ENCODE peak calls at places on chromosome 20, in seven cellular contexts. M is HCT116, J is SK-N-SH, Z is HepG2, U is H1, W is K562, R is GM12878. B is an unnamed sample.

GRCh38 chr20:53608456-53609413 is 15.1 kb upstream of the ZNF217 start:
- DNase-seq in Z (no peak), W (peak), J (no peak), M (no peak), U (peak), R (no peak), B (no peak)

GRCh38 chr20:46558511-46558959 is 8.1 kb upstream of the OCSTAMP start:
- DNase-seq in U (no peak), J (no peak), W (no peak), M (no peak), Z (peak), R (no peak), B (no peak)

GRCh38 chr20:23114018-23114417 is 27.9 kb upstream of the CD93 start:
- DNase-seq in J (no peak), W (no peak), U (no peak), R (no peak), M (no peak), Z (no peak), B (no peak)

GRCh38 chr20:13649548-13649947 is 10.8 kb upstream of the TASP1 start:
- DNase-seq in W (no peak), R (no peak), J (peak), Z (no peak), M (no peak), U (peak), B (no peak)

GRCh38 chr20:5722927-5723326 is 27.3 kb upstream of the SHLD1 start:
- DNase-seq in M (no peak), R (no peak), J (no peak), Z (no peak), U (no peak), W (no peak), B (no peak)

GRCh38 chr20:20277772-20278382 is 90.0 kb upstream of the INSM1 start:
- DNase-seq in M (no peak), Z (no peak), J (no peak), R (no peak), W (no peak), U (no peak), B (no peak)

GRCh38 chr20:48921168-48921882 is at the start of gene ARFGEF2:
- DNase-seq in W (peak), U (peak), M (peak), Z (peak), J (peak), R (peak), B (peak)

GRCh38 chr20:45817652-45818194 is 5.3 kb downstream of the UBE2C start:
- DNase-seq in M (no peak), R (no peak), J (no peak), Z (no peak), U (no peak), W (no peak), B (no peak)

GRCh38 chr20:57879437-57880115 is 169.8 kb upstream of the PMEPA1 start:
- DNase-seq in M (no peak), J (no peak), Z (no peak), R (no peak), W (no peak), U (no peak), B (no peak)

GRCh38 chr20:38875170-38875993 is 50.8 kb upstream of the FAM83D start:
- DNase-seq in J (peak), M (no peak), Z (no peak), W (peak), U (no peak), R (peak), B (no peak)

GRCh38 chr20:53839423-53840176 is 230.8 kb downstream of the BCAS1 start:
- DNase-seq in U (no peak), W (no peak), M (no peak), J (no peak), Z (no peak), R (peak), B (peak)

GRCh38 chr20:53706511-53707031 is 112.9 kb upstream of the ZNF217 start:
- DNase-seq in R (peak), W (no peak), J (no peak), U (no peak), M (no peak), Z (no peak), B (no peak)

DNA sequence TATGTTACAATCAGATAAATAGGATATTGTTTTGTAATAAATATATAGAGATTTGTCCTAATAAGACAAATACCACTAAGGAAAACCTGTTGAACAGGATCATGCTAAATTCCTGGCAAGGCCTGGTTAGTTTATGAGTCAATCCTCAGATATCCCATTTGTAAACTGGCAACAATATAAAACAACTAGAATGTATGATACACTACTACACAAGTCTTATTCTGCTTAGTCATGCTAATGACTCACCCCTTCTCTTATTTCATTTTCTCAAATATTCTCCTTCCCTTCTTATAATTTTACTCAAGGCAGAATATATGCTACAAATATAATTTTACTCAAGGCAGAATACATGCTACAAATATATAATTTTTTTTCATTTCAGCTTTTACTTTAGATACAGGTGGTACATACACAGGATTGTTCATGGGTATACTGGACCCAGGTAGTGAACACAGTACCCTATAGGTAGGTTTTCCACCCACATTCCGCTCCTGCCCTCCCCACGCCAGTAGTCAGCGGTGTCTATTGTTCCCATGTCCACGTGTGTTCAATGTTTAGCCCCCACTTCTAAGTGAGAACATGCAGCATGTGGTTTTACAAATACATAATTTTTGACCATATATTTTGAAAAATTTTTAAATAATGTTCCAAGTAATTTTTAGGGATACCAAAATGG is 6.3 kb downstream of the OSER1 start:
- DNase-seq in M (peak), W (peak), U (no peak), Z (no peak), R (no peak), J (no peak), B (peak)
- TF ChIP-seq JUND in M (peak), W (peak), U (no peak), Z (no peak), R (no peak), J (peak), B (peak)

GRCh38 chr20:50333856-50334255 is 143.2 kb downstream of the CEBPB start:
- DNase-seq in M (no peak), Z (no peak), W (no peak), J (no peak), U (no peak), R (no peak), B (no peak)
- TF ChIP-seq JUND in M (no peak), Z (no peak), W (no peak), J (no peak), U (no peak), R (no peak), B (no peak)

DNA sequence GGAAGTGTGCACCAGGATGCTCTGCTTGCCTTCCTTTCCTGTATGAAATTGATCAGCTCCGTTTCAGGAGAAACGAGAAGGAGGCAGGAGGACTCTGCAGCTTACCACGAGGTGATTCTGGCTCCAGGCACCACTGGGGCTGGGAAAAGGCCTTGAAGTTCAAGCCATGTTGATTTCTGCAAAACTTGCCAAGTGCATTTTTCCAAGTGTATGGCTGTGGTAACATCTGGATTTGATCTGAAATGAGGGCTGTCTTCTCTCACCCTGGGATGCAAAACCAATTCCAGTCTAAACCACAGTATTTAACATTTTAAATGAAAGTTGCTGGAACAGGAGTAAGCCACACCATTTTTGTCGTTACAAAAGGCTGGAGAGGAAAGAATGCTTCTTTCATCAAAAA is 36.1 kb upstream of the FAM210B start:
- DNase-seq in R (no peak), Z (no peak), U (no peak), W (no peak), J (no peak), M (no peak), B (no peak)
- TF ChIP-seq JUND in R (no peak), Z (no peak), U (no peak), W (no peak), J (no peak), M (no peak), B (no peak)

GRCh38 chr20:62323146-62323979 is 20.6 kb downstream of the ADRM1 start:
- DNase-seq in R (no peak), U (no peak), J (no peak), Z (no peak), W (no peak), M (no peak), B (no peak)
- TF ChIP-seq JUND in R (no peak), U (no peak), J (no peak), Z (no peak), W (no peak), M (no peak), B (no peak)

DNA sequence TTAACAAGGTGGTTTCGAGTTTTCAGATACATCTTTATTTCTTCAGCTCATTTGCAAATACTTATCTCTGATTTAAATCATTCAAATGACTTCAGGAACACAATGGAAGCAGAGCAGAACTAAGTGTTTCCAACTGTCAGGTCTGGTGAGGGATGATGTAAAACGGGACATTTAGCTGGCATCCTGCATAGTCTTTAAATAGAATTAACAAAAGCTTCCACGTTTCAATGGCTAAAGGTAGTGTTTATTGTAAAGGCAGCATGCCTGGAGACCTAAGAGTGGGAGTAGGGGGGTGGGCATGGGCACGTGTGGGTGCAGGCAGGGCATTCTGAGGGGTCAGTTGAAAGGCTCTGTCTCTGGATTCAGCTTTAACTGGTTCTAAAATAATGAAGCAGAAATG is 174.8 kb downstream of the PLCB1 start:
- DNase-seq in R (no peak), Z (no peak), J (peak), U (no peak), M (no peak), W (no peak), B (no peak)
- TF ChIP-seq JUND in R (no peak), Z (no peak), J (no peak), U (no peak), M (no peak), W (no peak), B (no peak)

DNA sequence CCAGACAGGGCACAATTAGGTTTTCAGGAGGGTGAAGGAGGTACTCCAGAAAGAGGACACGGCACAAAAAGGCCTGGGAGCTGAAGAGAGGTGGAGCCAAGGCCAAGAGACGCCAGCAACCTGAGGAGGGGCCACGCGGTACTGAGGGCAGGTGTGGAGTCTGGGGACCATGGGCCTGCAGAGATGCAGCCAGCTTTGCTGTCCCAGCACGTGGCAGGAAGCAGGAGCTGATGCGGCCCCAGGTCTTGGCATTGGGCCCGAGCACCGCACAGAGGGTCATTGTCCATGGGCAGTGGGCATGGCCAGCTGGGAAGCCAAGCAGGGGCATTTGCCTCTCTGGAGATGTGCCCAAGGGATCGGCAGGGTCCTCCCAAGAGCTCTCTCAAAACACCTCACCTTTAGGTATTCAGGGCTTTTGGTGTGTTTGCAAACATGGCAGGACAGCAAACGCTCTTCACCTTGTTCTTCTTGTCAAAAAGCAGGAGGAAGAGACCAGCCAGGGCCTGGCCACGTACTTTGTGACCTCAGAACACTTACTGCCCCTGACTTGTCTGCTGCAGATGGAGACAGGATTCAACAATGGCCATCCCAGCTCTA is 1.4 kb upstream of the BPIFB1 start:
- DNase-seq in J (no peak), W (no peak), M (no peak), Z (no peak), U (no peak), R (no peak), B (no peak)
- TF ChIP-seq JUND in J (no peak), W (no peak), M (no peak), Z (no peak), U (no peak), R (no peak), B (no peak)

GRCh38 chr20:64152906-64153305 is 11.3 kb upstream of the MYT1 start:
- DNase-seq in J (no peak), Z (no peak), U (no peak), W (no peak), R (no peak), M (no peak), B (no peak)
- TF ChIP-seq JUND in J (no peak), Z (no peak), U (no peak), W (no peak), R (no peak), M (no peak), B (no peak)

B was measured in T47D.